ENCODE peak calls at places on chromosomes 2 and 18, in ten cellular contexts. Y is upper lobe of left lung, N is cardiac muscle cell, T is ascending aorta, F is fibroblast of mammary gland, H is type B pancreatic cell, E is bronchial epithelial cell, C is chondrocyte, M is GM12865, Q is kidney epithelial cell. G is an unnamed sample.

GRCh38 chr2:149175956-149176355 is 137.5 kb downstream of the LYPD6B start:
- DNase-seq in Y (no peak), F (no peak), N (no peak), H (no peak), T (no peak), Q (no peak), E (no peak), M (no peak), C (no peak), G (no peak)

GRCh38 chr18:22831441-22831904 is 101.7 kb upstream of the RBBP8 start:
- DNase-seq in F (peak; percentile 86), T (no peak), C (no peak), H (no peak), E (peak; percentile 95), M (peak; percentile 8), Y (no peak), Q (peak; percentile 72), N (no peak), G (peak; percentile 97)

GRCh38 chr2:134244091-134244490 is 9.8 kb upstream of the MGAT5 start:
- DNase-seq in M (no peak), N (no peak), H (no peak), Y (no peak), C (no peak), Q (no peak), F (peak; percentile 59), T (no peak), E (peak; percentile 17), G (no peak)

GRCh38 chr2:235390108-235390815 is 103.6 kb upstream of the AGAP1 start:
- DNase-seq in F (no peak), H (no peak), E (peak; percentile 67), Q (no peak), T (no peak), M (peak; percentile 35), Y (peak; percentile 34), N (no peak), C (no peak), G (peak; percentile 69)

GRCh38 chr2:175414872-175415487 is 233.5 kb upstream of the ATP5MC3 start:
- DNase-seq in N (peak; percentile 69), E (peak; percentile 66), F (peak; percentile 74), Y (no peak), T (no peak), H (no peak), M (peak; percentile 48), C (no peak), Q (peak; percentile 14), G (peak; percentile 87)

GRCh38 chr2:217822296-217823252 is 180.2 kb downstream of the TNS1 start:
- DNase-seq in E (peak; percentile 83), F (no peak), N (no peak), H (no peak), Q (peak; percentile 31), C (peak; percentile 68), Y (no peak), T (no peak), M (no peak), G (peak; percentile 17)

GRCh38 chr2:109440507-109441156 is 173.1 kb downstream of the SEPTIN10 start:
- DNase-seq in C (no peak), F (no peak), Q (no peak), E (no peak), T (no peak), N (no peak), Y (no peak), M (no peak), H (no peak), G (no peak)

GRCh38 chr2:33077841-33078240 is 131.1 kb downstream of the LTBP1 start:
- DNase-seq in E (peak; percentile 72), M (peak; percentile 12), Y (no peak), Q (no peak), H (no peak), N (no peak), C (no peak), T (no peak), F (no peak), G (no peak)

GRCh38 chr18:54531402-54532065 is 59.5 kb upstream of the DYNAP start:
- DNase-seq in M (no peak), N (no peak), Y (no peak), H (no peak), E (peak; percentile 80), F (no peak), C (no peak), Q (no peak), T (no peak), G (peak; percentile 6)

GRCh38 chr18:905307-905947 is 756 bp downstream of the ADCYAP1 start:
- DNase-seq in M (no peak), Y (peak; percentile 77), E (no peak), C (no peak), F (no peak), H (no peak), T (no peak), N (peak; percentile 35), Q (no peak), G (no peak)

DNA sequence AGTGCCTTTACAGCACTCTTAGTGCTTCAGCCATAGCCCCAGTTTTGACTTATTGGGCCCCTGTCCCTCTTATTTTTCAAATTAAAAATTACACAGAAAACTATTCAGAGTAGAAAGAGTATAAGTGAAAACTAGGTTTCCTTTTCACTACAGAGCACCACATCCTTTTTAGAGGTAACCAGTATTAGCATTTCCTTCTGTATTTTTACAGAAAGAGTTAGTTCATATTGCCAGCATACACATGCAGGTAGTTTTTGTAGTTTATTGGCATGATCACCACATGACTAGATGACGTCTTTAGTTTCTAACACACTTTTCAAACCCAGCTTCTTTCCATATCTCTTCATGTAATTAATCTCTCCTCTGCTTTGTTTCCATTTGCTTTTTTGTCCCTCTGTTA is 66.4 kb downstream of the UBE2E3 start:
- DNase-seq in F (no peak), C (no peak), H (no peak), E (no peak), T (no peak), N (no peak), Q (no peak), Y (no peak), M (no peak), G (no peak)
- TF ChIP-seq CTCF in F (no peak), C (no peak), H (no peak), E (no peak), T (no peak), N (no peak), Q (no peak), Y (no peak), M (no peak), G (no peak)

DNA sequence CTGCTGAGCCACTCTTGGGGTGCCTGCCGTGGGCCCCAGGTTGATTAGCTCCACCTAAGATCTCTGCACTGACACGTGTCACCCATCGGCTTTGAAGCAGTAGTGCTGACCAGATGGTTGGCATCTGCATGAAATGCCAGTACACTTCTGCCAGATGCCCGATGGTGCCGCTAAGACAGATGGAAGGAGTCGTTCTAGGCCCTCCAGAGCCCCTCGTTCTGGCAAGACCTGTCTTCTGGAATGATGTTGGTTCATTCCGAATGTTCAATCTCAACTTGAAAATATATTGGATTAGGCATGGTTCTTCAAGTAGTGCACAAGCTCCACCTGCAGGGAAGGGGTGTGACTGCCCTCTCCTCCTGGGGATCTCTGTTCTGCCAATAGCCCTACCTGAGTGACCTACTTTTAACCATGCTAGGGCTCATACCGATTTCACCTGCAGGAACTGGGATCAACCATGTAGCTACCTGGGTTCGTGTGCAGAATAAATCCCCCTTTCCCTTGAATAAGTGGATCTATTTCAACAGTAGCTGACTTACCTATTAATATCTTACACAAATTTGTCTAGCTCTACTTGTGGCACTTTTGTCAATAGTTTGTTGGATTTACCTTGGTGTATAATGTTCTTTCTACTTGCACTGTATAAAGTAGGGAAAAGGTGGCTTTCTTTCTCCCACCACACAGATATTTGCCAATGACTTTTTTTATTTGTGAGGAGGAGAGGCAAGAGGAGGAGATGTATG is 342.6 kb downstream of the CTNNA2 start:
- DNase-seq in Y (no peak), M (no peak), H (no peak), Q (no peak), C (no peak), F (peak; percentile 7), E (no peak), T (no peak), N (peak; percentile 49), G (peak; percentile 10)
- TF ChIP-seq CTCF in Y (no peak), M (no peak), H (peak; percentile 61), Q (peak; percentile 59), C (peak; percentile 75), F (peak; percentile 35), E (no peak), T (no peak), N (no peak), G (peak; percentile 42)

DNA sequence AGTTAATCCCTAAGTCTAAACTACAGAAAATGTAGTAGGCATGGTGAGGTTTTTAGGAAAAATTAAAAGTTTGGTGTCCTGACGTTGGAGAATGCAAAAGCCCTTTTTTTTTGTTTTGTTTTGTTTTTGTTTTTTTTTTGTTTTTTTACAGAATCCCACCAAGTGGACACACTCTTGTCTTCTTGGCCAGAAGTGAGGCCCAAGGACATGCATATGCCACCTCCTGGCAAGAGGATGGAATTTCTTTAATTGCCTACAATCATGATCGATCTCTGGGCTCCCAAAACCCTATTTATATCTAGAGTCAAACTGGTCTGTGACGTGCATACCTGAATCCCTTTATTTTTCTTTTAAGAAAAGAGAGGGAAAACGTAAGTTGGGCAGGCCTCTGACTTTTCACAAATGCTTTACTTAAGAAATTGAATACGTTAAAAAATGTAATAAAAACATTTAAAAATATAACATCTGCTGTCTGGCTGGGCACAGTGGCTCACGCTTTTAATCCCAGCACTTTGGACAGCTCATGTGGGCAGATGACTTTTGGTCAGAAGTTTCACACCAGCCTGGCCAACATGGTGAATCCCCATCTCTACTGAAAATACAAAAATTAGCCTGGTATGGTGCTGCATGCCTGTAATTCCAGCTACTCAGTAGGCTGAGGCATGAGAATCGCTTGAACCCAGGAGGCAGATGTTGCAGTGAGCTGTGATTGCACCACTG is 502.7 kb downstream of the CBLN2 start:
- DNase-seq in H (no peak), M (no peak), Y (no peak), F (no peak), Q (no peak), C (no peak), E (no peak), N (no peak), T (no peak), G (peak; percentile 2)
- TF ChIP-seq CTCF in H (peak; percentile 47), M (no peak), Y (no peak), F (no peak), Q (no peak), C (peak; percentile 13), E (no peak), N (no peak), T (no peak), G (no peak)

GRCh38 chr2:161238559-161239415 is 69.4 kb upstream of the PSMD14 start:
- DNase-seq in Q (no peak), C (peak; percentile 92), E (peak; percentile 36), Y (peak; percentile 91), M (peak; percentile 73), H (peak; percentile 78), F (peak; percentile 33), N (peak; percentile 73), T (no peak), G (peak; percentile 40)

GRCh38 chr2:161239416-161240109 is 68.7 kb upstream of the PSMD14 start:
- DNase-seq in M (no peak), E (no peak), C (no peak), Y (peak; percentile 60), H (no peak), T (no peak), Q (no peak), N (no peak), F (no peak), G (no peak)

GRCh38 chr2:161243873-161244272 is 64.4 kb upstream of the PSMD14 start:
- DNase-seq in Q (no peak), E (peak; percentile 13), N (no peak), T (no peak), H (no peak), F (no peak), C (no peak), Y (no peak), M (peak; percentile 30), G (no peak)

GRCh38 chr2:161243312-161243711 is 64.9 kb upstream of the PSMD14 start:
- DNase-seq in H (no peak), E (no peak), C (no peak), T (no peak), Q (no peak), F (no peak), Y (no peak), N (no peak), M (peak; percentile 69), G (no peak)

GRCh38 chr2:161241894-161242293 is 66.3 kb upstream of the PSMD14 start:
- DNase-seq in F (no peak), H (no peak), T (no peak), N (no peak), Q (no peak), Y (no peak), E (no peak), C (no peak), M (no peak), G (no peak)
- TF ChIP-seq CTCF in F (no peak), H (no peak), T (no peak), N (no peak), Q (no peak), Y (no peak), E (no peak), C (no peak), M (no peak), G (no peak)